ENCODE peak calls at places on chromosome 6, in five cellular contexts. H is NCI-H2171, V is astrocyte of the hippocampus, L is adrenal gland, D is non-pigmented ciliary epithelial cell. E is an unnamed sample.
A peak's percentile ranks its signal among the peaks of the same experiment; 100 is the strongest.

GRCh38 chr6:6362051-6362450 is 41.6 kb upstream of the F13A1 start:
- DNase-seq in H (no peak), V (no peak), L (no peak), D (no peak), E (no peak)

GRCh38 chr6:56953597-56954388 is 1.1 kb upstream of the BEND6 start:
- DNase-seq in H (peak; percentile 9), V (peak; percentile 39), L (no peak), D (no peak), E (peak; percentile 30)

GRCh38 chr6:139483082-139483481 is 108.6 kb upstream of the CITED2 start:
- DNase-seq in H (no peak), V (no peak), L (no peak), D (no peak), E (peak; percentile 36)

GRCh38 chr6:125088963-125089362 is 64.6 kb upstream of the TPD52L1 start:
- DNase-seq in H (no peak), V (no peak), L (no peak), D (no peak), E (no peak)

GRCh38 chr6:154276810-154277577 is 79.6 kb downstream of the IPCEF1 start:
- DNase-seq in H (no peak), V (peak; percentile 48), L (no peak), D (peak; percentile 11), E (peak; percentile 18)

GRCh38 chr6:106098383-106099234 is 12.5 kb downstream of the PRDM1 start:
- DNase-seq in H (no peak), V (no peak), L (no peak), D (no peak), E (no peak)

GRCh38 chr6:166275714-166276166 is 32.5 kb downstream of the PRR18 start:
- DNase-seq in H (peak; percentile 18), V (peak; percentile 83), L (peak; percentile 70), D (no peak), E (peak; percentile 90)

GRCh38 chr6:169898788-169899480 is 147.5 kb downstream of the ERMARD start:
- DNase-seq in H (no peak), V (no peak), L (no peak), D (no peak), E (no peak)

GRCh38 chr6:38095054-38095453 is 275.5 kb downstream of the ZFAND3 start:
- DNase-seq in H (no peak), V (peak; percentile 72), L (no peak), D (peak; percentile 26), E (no peak)

GRCh38 chr6:23736577-23736976 is 389.4 kb upstream of the NRSN1 start:
- DNase-seq in H (no peak), V (no peak), L (no peak), D (no peak), E (no peak)

GRCh38 chr6:5761370-5761769 is 245.4 kb downstream of the NRN1 start:
- DNase-seq in H (no peak), V (peak; percentile 62), L (no peak), D (no peak), E (no peak)

GRCh38 chr6:105985816-105986632 is 100.1 kb upstream of the PRDM1 start:
- DNase-seq in H (no peak), V (peak; percentile 50), L (no peak), D (no peak), E (peak; percentile 67)

GRCh38 chr6:86856937-86857563 is 80.3 kb upstream of the HTR1E start:
- DNase-seq in H (peak; percentile 3), V (peak; percentile 54), L (peak; percentile 40), D (peak; percentile 3), E (peak; percentile 2)

GRCh38 chr6:132007474-132008190 is 56.5 kb upstream of the CCN2 start:
- DNase-seq in H (no peak), V (no peak), L (no peak), D (no peak), E (no peak)

GRCh38 chr6:138307816-138308727 is 69.6 kb upstream of the SMIM28 start:
- DNase-seq in H (no peak), V (peak; percentile 52), L (peak; percentile 23), D (no peak), E (no peak)

GRCh38 chr6:46097381-46097780 is 32.4 kb upstream of the ENPP4 start:
- DNase-seq in H (no peak), V (no peak), L (no peak), D (no peak), E (no peak)

GRCh38 chr6:154938245-154938583 is 56.9 kb upstream of the TIAM2 start:
- DNase-seq in H (no peak), V (peak; percentile 47), L (no peak), D (no peak), E (no peak)

GRCh38 chr6:107819976-107820551 is 4.0 kb downstream of the SCML4 start:
- DNase-seq in H (no peak), V (peak; percentile 23), L (no peak), D (no peak), E (peak; percentile 42)

GRCh38 chr6:14567842-14568241 is 450.3 kb downstream of the CD83 start:
- DNase-seq in H (no peak), V (no peak), L (no peak), D (no peak), E (no peak)

GRCh38 chr6:87905101-87905517 is 142.5 kb upstream of the SPACA1 start:
- DNase-seq in H (no peak), V (no peak), L (no peak), D (no peak), E (no peak)

GRCh38 chr6:87730310-87730709 is 28.3 kb upstream of the AKIRIN2 start:
- DNase-seq in H (peak; percentile 30), V (peak; percentile 25), L (peak; percentile 81), D (no peak), E (no peak)

GRCh38 chr6:12584631-12585405 is 131.7 kb upstream of the PHACTR1 start:
- DNase-seq in H (no peak), V (no peak), L (no peak), D (no peak), E (no peak)

GRCh38 chr6:168908166-168908565 is 345.5 kb downstream of the THBS2 start:
- DNase-seq in H (no peak), V (peak; percentile 47), L (no peak), D (peak; percentile 27), E (no peak)

GRCh38 chr6:52361945-52362442 is at the start of gene PAQR8:
- DNase-seq in H (peak; percentile 68), V (peak; percentile 89), L (peak; percentile 78), D (no peak), E (peak; percentile 95)

E was measured in H7.